ENCODE peak calls at places on chromosomes 5 and 9, in five cellular contexts. S is progenitor cell of endocrine pancreas, M is cardiac muscle cell, R is GM20000, U is hypothalamus. B is an unnamed sample.

GRCh38 chr5:9549941-9550340 is 4.1 kb upstream of the SEMA5A start:
- DNase-seq in S (no peak), M (no peak), R (no peak), U (no peak), B (no peak)

GRCh38 chr5:160961761-160962160 is 109.8 kb upstream of the ATP10B start:
- DNase-seq in S (no peak), M (no peak), R (no peak), U (no peak), B (no peak)

GRCh38 chr9:135224921-135225541 is 137.6 kb downstream of the OLFM1 start:
- DNase-seq in S (no peak), M (no peak), R (no peak), U (no peak), B (no peak)

GRCh38 chr5:180172447-180173197 is 36.4 kb downstream of the RASGEF1C start:
- DNase-seq in S (no peak), M (peak), R (no peak), U (no peak), B (no peak)

GRCh38 chr9:114923918-114924317 is 6.5 kb downstream of the TNFSF8 start:
- DNase-seq in S (no peak), M (no peak), R (no peak), U (no peak), B (no peak)

GRCh38 chr9:106758911-106759310 is 104.1 kb upstream of the ZNF462 start:
- DNase-seq in S (no peak), M (no peak), R (no peak), U (no peak), B (no peak)

GRCh38 chr5:1105350-1106265 is 6.3 kb downstream of the SLC12A7 start:
- DNase-seq in S (no peak), M (no peak), R (peak), U (no peak), B (peak)

GRCh38 chr9:38042626-38043359 is 26.2 kb downstream of the SHB start:
- DNase-seq in S (no peak), M (no peak), R (no peak), U (no peak), B (no peak)

GRCh38 chr9:36018755-36019720 is 17.7 kb upstream of the RECK start:
- DNase-seq in S (no peak), M (no peak), R (no peak), U (no peak), B (no peak)

GRCh38 chr5:37086466-37087178 is 162.6 kb downstream of the CPLANE1 start:
- DNase-seq in S (no peak), M (no peak), R (no peak), U (no peak), B (no peak)

GRCh38 chr9:35490910-35491465 is 1.1 kb downstream of the RUSC2 start:
- DNase-seq in S (no peak), M (no peak), R (no peak), U (no peak), B (no peak)

GRCh38 chr9:116008278-116008677 is 145.3 kb upstream of the PAPPA start:
- DNase-seq in S (no peak), M (no peak), R (no peak), U (no peak), B (no peak)

GRCh38 chr5:25544652-25545249 is 900.0 kb upstream of the CDH10 start:
- DNase-seq in S (peak), M (peak), R (peak), U (no peak), B (peak)

GRCh38 chr9:72635197-72635596 is 113.8 kb downstream of the TMC1 start:
- DNase-seq in S (no peak), M (no peak), R (peak), U (no peak), B (no peak)

B was measured in HuH-7.5.